ENCODE peak calls at places on chromosomes 4 and X, in four cellular contexts. One of them, this sample, is unnamed.

GRCh38 chr4:173490817-173491518 is 39.1 kb downstream of the HAND2 start:
- DNase-seq in H9: no peak
- DNase-seq in IMR-90: peak
- DNase-seq in H1: no peak
- DNase-seq in this sample: peak

GRCh38 chrX:78109458-78109857 is 5.4 kb downstream of the PGK1 start:
- DNase-seq in H9: no peak
- DNase-seq in IMR-90: no peak
- DNase-seq in H1: no peak
- DNase-seq in this sample: no peak

GRCh38 chrX:30570505-30570904 is 7.1 kb downstream of the TASL start:
- DNase-seq in H9: no peak
- DNase-seq in IMR-90: peak
- DNase-seq in H1: no peak
- DNase-seq in this sample: no peak

GRCh38 chr4:155903453-155903852 is at the start of gene TDO2:
- DNase-seq in H9: no peak
- DNase-seq in IMR-90: no peak
- DNase-seq in H1: no peak
- DNase-seq in this sample: no peak

GRCh38 chr4:159278399-159278798 is 175.5 kb downstream of the RAPGEF2 start:
- DNase-seq in H9: no peak
- DNase-seq in IMR-90: peak
- DNase-seq in H1: no peak
- DNase-seq in this sample: no peak

GRCh38 chr4:26377352-26378311 is 56.8 kb downstream of the RBPJ start:
- DNase-seq in H9: no peak
- DNase-seq in IMR-90: no peak
- DNase-seq in H1: no peak
- DNase-seq in this sample: no peak

GRCh38 chr4:121690001-121690400 is 6.8 kb downstream of the ANXA5 start:
- DNase-seq in H9: no peak
- DNase-seq in IMR-90: peak
- DNase-seq in H1: no peak
- DNase-seq in this sample: no peak

GRCh38 chrX:20173856-20174255 is 32.2 kb upstream of the EIF1AX start:
- DNase-seq in H9: no peak
- DNase-seq in IMR-90: no peak
- DNase-seq in H1: no peak
- DNase-seq in this sample: no peak

GRCh38 chrX:107228486-107228819 is 22.0 kb downstream of the DNAAF6 start:
- DNase-seq in H9: no peak
- DNase-seq in IMR-90: no peak
- DNase-seq in H1: no peak
- DNase-seq in this sample: no peak

GRCh38 chr4:184942447-184943425 is 75.6 kb upstream of the HELT start:
- DNase-seq in H9: no peak
- DNase-seq in IMR-90: no peak
- DNase-seq in H1: peak
- DNase-seq in this sample: no peak

GRCh38 chrX:141314441-141314840 is 72.1 kb upstream of the SPANXC start:
- DNase-seq in H9: no peak
- DNase-seq in IMR-90: peak
- DNase-seq in H1: no peak
- DNase-seq in this sample: no peak

DNA sequence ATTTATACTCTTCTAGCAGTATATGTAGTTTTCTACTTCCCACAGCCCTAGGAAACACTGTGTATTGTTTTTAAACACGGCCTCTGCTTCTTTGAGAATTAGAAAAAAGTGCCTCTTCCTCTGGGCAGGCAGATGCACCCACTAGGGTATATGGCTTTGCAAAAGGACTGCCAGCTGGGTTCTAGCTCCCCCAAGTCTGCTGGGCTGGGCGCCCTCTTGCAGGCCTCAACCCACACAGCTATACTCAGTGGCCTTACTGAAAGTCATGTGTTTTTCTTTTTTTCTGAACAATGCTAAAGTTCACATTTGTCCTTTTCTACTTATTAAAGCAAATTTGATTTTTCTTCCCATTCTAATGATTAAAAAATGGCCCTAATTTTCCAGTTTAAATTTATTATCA is 35.5 kb upstream of the BMPR1B start:
- DNase-seq in H9: no peak
- DNase-seq in IMR-90: no peak
- DNase-seq in H1: no peak
- DNase-seq in this sample: no peak
- H4K5ac ChIP-seq in H9: no peak
- H4K5ac ChIP-seq in IMR-90: no peak
- H4K5ac ChIP-seq in H1: no peak
- H4K5ac ChIP-seq in this sample: no peak

DNA sequence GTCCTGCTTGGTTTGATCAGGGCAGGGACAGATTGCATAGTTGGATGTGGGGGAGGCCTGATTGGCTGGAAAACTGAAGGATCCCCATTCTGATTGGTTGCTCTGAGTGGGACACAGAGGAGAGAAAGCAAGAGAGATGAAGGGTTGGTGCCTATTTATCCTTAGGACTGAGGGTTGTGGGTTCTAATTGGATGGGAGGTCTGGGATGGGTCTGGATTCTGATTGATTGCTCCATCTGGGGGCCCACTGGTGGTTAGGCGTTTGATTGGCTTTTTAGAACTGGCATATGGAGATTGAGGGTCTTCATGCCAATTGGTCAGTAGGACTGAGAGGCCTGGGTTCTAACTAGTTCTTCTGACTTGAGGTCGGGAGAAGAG is 644 bp upstream of the EBP start:
- DNase-seq in H9: peak
- DNase-seq in IMR-90: no peak
- DNase-seq in H1: no peak
- DNase-seq in this sample: peak
- H2BK120ac ChIP-seq in H9: no peak
- H2BK120ac ChIP-seq in IMR-90: no peak
- H2BK120ac ChIP-seq in H1: no peak
- H2BK120ac ChIP-seq in this sample: no peak

DNA sequence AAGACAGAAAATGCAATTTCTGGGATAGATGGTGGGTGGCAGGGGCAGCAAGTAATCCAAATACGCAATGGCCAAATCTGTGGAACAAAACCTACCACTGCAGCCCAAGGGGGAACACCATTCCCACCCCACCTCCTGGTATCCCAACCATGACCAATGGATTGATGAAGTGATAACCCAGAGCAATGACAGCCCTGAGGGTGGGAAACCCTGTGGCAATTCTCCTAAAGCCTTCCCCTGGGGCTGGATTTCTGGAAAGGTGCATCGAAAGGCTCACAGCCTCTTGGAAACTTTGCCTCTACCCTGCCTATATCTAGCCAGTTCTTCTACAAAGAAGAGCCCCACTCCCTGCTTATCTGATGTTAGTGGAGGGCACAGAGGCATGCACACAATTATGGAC is 59.9 kb upstream of the TXK start:
- DNase-seq in H9: no peak
- DNase-seq in IMR-90: no peak
- DNase-seq in H1: no peak
- DNase-seq in this sample: no peak
- H3K9ac ChIP-seq in H9: no peak
- H3K9ac ChIP-seq in IMR-90: no peak
- H3K9ac ChIP-seq in H1: no peak
- H3K9ac ChIP-seq in this sample: no peak

GRCh38 chr4:4888695-4889094 is 29.2 kb downstream of the MSX1 start:
- DNase-seq in H9: peak
- DNase-seq in IMR-90: no peak
- DNase-seq in H1: no peak
- DNase-seq in this sample: no peak

GRCh38 chr4:4889781-4890180 is 30.3 kb downstream of the MSX1 start:
- DNase-seq in H9: no peak
- DNase-seq in IMR-90: no peak
- DNase-seq in H1: no peak
- DNase-seq in this sample: no peak

GRCh38 chr4:4890574-4891260 is 31.3 kb downstream of the MSX1 start:
- DNase-seq in H9: no peak
- DNase-seq in IMR-90: no peak
- DNase-seq in H1: no peak
- DNase-seq in this sample: no peak

GRCh38 chr4:4884611-4885010 is 25.1 kb downstream of the MSX1 start:
- DNase-seq in H9: peak
- DNase-seq in IMR-90: no peak
- DNase-seq in H1: no peak
- DNase-seq in this sample: no peak

DNA sequence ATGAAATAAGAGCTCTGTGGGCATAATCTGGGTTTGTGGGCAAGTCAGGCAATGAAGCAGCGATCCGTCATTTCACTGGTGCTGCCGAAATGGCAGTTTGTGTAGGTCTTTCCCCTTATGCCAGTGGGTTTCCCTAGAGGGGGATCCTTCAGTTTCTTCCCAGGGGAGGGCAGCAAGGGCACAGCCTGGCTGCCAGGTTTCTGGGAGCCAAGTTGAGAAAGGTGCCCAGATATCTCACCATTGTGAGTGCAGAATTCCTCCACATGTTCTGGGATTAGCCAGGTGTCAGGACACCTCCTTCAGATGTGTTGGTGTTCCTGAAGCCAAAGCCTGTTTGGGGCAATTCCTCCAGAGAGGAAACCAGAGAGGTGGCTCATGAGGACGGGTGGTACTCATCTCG is 28.0 kb downstream of the MSX1 start:
- DNase-seq in H9: peak
- DNase-seq in IMR-90: no peak
- DNase-seq in H1: no peak
- DNase-seq in this sample: no peak
- H4K5ac ChIP-seq in H9: no peak
- H4K5ac ChIP-seq in IMR-90: no peak
- H4K5ac ChIP-seq in H1: no peak
- H4K5ac ChIP-seq in this sample: no peak

GRCh38 chr4:1201851-1202525 is 29.6 kb upstream of the SPON2 start:
- DNase-seq in H9: no peak
- DNase-seq in IMR-90: peak
- DNase-seq in H1: no peak
- DNase-seq in this sample: no peak

GRCh38 chr4:1202526-1203378 is 30.4 kb upstream of the SPON2 start:
- DNase-seq in H9: no peak
- DNase-seq in IMR-90: no peak
- DNase-seq in H1: no peak
- DNase-seq in this sample: no peak

GRCh38 chr4:1198070-1198844 is 25.9 kb upstream of the SPON2 start:
- DNase-seq in H9: no peak
- DNase-seq in IMR-90: peak
- DNase-seq in H1: no peak
- DNase-seq in this sample: no peak

GRCh38 chr4:1200425-1201035 is 28.1 kb upstream of the SPON2 start:
- DNase-seq in H9: peak
- DNase-seq in IMR-90: peak
- DNase-seq in H1: no peak
- DNase-seq in this sample: peak

DNA sequence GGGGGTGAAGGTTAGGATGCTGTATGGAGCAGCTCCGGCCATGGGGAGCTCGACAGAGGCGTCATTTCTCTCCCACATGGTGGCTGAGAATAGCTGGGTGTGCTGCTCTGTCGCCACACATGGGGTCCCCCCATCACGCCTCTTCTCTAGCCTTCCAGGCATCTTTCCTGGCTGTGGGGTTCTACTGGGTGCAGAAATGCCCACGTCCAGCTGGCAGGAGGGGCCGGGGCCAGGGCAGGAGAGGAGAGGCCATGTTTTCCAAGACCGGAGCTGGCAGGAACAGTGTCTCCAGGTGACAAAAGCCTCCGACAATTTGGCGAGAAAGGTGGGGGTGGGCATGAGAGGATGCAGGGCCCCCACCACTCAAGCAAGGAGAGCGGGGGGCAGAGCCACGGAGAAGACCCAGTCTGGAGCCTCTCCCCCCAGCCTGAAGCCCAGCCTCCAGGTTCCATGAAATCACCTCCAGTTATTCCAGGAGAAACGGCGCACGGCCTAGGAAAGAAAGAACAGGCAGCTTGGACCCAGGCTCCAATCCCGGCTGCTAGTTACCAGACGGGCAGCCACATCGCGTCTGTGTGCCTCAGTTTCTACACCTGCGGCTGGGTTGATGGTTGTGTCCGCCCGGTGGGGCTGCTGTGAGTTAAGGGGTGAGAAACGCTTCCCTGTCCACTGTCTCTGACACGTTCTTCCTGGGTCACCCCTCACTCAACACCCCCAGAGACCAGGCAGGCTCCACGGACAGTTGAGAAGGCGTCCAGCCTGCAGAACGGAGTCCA is 27.4 kb upstream of the SPON2 start:
- DNase-seq in H9: peak
- DNase-seq in IMR-90: no peak
- DNase-seq in H1: no peak
- DNase-seq in this sample: no peak
- H2BK120ac ChIP-seq in H9: no peak
- H2BK120ac ChIP-seq in IMR-90: peak
- H2BK120ac ChIP-seq in H1: no peak
- H2BK120ac ChIP-seq in this sample: no peak

GRCh38 chrX:96563663-96564062 is 121.0 kb upstream of the DIAPH2 start:
- DNase-seq in H9: no peak
- DNase-seq in IMR-90: peak
- DNase-seq in H1: no peak
- DNase-seq in this sample: no peak
- H3K9ac ChIP-seq in H9: no peak
- H3K9ac ChIP-seq in IMR-90: no peak
- H3K9ac ChIP-seq in H1: no peak
- H3K9ac ChIP-seq in this sample: no peak